ENCODE peak calls at places on chromosomes 5 and 9, in five cellular contexts. O, W, E, U and L are unnamed samples.

GRCh38 chr9:98437458-98438034 is 182.1 kb upstream of the TBC1D2 start:
- DNase-seq in O (no peak), W (no peak), E (no peak), U (no peak), L (no peak)

GRCh38 chr5:79513519-79514390 is at the start of gene HOMER1:
- DNase-seq in O (peak), W (peak), E (peak), U (peak), L (peak)

GRCh38 chr5:60257852-60258251 is 364.3 kb upstream of the PDE4D start:
- DNase-seq in O (no peak), W (no peak), E (no peak), U (no peak), L (no peak)

GRCh38 chr5:3342271-3343100 is 253.1 kb upstream of the IRX1 start:
- DNase-seq in O (no peak), W (no peak), E (no peak), U (no peak), L (no peak)

GRCh38 chr9:32571969-32572899 is 725 bp downstream of the NDUFB6 start:
- DNase-seq in O (peak), W (peak), E (peak), U (peak), L (peak)

GRCh38 chr9:131804826-131805225 is 65.0 kb upstream of the RAPGEF1 start:
- DNase-seq in O (no peak), W (no peak), E (no peak), U (no peak), L (no peak)

GRCh38 chr9:22514866-22515265 is 68.2 kb downstream of the DMRTA1 start:
- DNase-seq in O (no peak), W (peak), E (no peak), U (no peak), L (no peak)

GRCh38 chr5:127335381-127335780 is 44.8 kb downstream of the MEGF10 start:
- DNase-seq in O (no peak), W (no peak), E (no peak), U (no peak), L (no peak)

GRCh38 chr5:20469792-20470191 is 481.8 kb upstream of the CDH18 start:
- DNase-seq in O (no peak), W (no peak), E (no peak), U (no peak), L (no peak)

GRCh38 chr5:139745121-139745799 is 50.3 kb upstream of the PSD2 start:
- DNase-seq in O (peak), W (peak), E (peak), U (peak), L (no peak)

GRCh38 chr9:82680179-82680935 is 382.6 kb downstream of the RASEF start:
- DNase-seq in O (no peak), W (no peak), E (no peak), U (no peak), L (no peak)

GRCh38 chr5:30106596-30106995 is 1086.9 kb upstream of the CDH6 start:
- DNase-seq in O (no peak), W (no peak), E (no peak), U (no peak), L (no peak)

GRCh38 chr9:16652511-16653101 is 217.9 kb downstream of the BNC2 start:
- DNase-seq in O (no peak), W (no peak), E (no peak), U (no peak), L (no peak)

GRCh38 chr5:16542275-16542674 is 74.5 kb downstream of the RETREG1 start:
- DNase-seq in O (no peak), W (no peak), E (no peak), U (no peak), L (no peak)

GRCh38 chr5:57594436-57594835 is 111.8 kb upstream of the ACTBL2 start:
- DNase-seq in O (no peak), W (no peak), E (no peak), U (no peak), L (no peak)

GRCh38 chr9:136143215-136144001 is 24.7 kb upstream of the TMEM250 start:
- DNase-seq in O (no peak), W (peak), E (peak), U (no peak), L (no peak)

GRCh38 chr9:112705773-112706427 is 12.0 kb downstream of the INIP start:
- DNase-seq in O (no peak), W (peak), E (no peak), U (no peak), L (no peak)

GRCh38 chr5:177099422-177100093 is 12.8 kb downstream of the FGFR4 start:
- DNase-seq in O (no peak), W (no peak), E (no peak), U (no peak), L (no peak)

GRCh38 chr5:16936150-16937022 is at the start of gene MYO10:
- DNase-seq in O (peak), W (peak), E (no peak), U (peak), L (peak)

GRCh38 chr9:137042751-137043727 is 2.9 kb downstream of the NPDC1 start:
- DNase-seq in O (no peak), W (no peak), E (no peak), U (no peak), L (no peak)

GRCh38 chr9:75142208-75142607 is 53.9 kb downstream of the OSTF1 start:
- DNase-seq in O (no peak), W (no peak), E (no peak), U (no peak), L (peak)

GRCh38 chr5:33312631-33313030 is 128.1 kb upstream of the TARS1 start:
- DNase-seq in O (no peak), W (no peak), E (no peak), U (no peak), L (no peak)

GRCh38 chr9:4435197-4435596 is 55.1 kb upstream of the SLC1A1 start:
- DNase-seq in O (no peak), W (no peak), E (no peak), U (no peak), L (no peak)

GRCh38 chr9:135084881-135085760 is 2.3 kb upstream of the OLFM1 start:
- DNase-seq in O (no peak), W (no peak), E (no peak), U (no peak), L (no peak)

GRCh38 chr5:162325143-162325727 is 257.7 kb downstream of the GABRG2 start:
- DNase-seq in O (no peak), W (no peak), E (no peak), U (no peak), L (no peak)

GRCh38 chr9:20476912-20477311 is 145.4 kb downstream of the MLLT3 start:
- DNase-seq in O (no peak), W (no peak), E (no peak), U (no peak), L (no peak)

GRCh38 chr5:154478224-154478565 is at the start of gene HAND1:
- DNase-seq in O (no peak), W (no peak), E (no peak), U (no peak), L (no peak)

GRCh38 chr5:45171563-45171962 is 362.8 kb downstream of the MRPS30 start:
- DNase-seq in O (no peak), W (no peak), E (no peak), U (no peak), L (no peak)

GRCh38 chr5:91306497-91306896 is 76.6 kb downstream of the ARRDC3 start:
- DNase-seq in O (no peak), W (peak), E (no peak), U (no peak), L (no peak)

GRCh38 chr9:34139477-34140146 is 13.1 kb upstream of the DCAF12 start:
- DNase-seq in O (no peak), W (peak), E (peak), U (no peak), L (no peak)

GRCh38 chr9:88196456-88196855 is 58.2 kb upstream of the SPATA31C2 start:
- DNase-seq in O (no peak), W (no peak), E (no peak), U (no peak), L (no peak)

GRCh38 chr5:64644831-64645230 is 45.5 kb upstream of the SHISAL2B start:
- DNase-seq in O (no peak), W (no peak), E (no peak), U (no peak), L (no peak)

GRCh38 chr5:123721721-123722276 is 209.8 kb downstream of the CSNK1G3 start:
- DNase-seq in O (no peak), W (no peak), E (no peak), U (no peak), L (no peak)